ENCODE peak calls at places on chromosomes 11 and 22, in four cellular contexts. B, U, A and T are unnamed samples.

GRCh38 chr11:60852639-60853468 is 2.9 kb downstream of the PTGDR2 start:
- DNase-seq in B (no peak), U (no peak), A (peak), T (no peak)

GRCh38 chr11:19498986-19499669 is 213.5 kb upstream of the NAV2 start:
- DNase-seq in B (no peak), U (no peak), A (no peak), T (no peak)

GRCh38 chr22:47588583-47588970 is 826.1 kb downstream of the TBC1D22A start:
- DNase-seq in B (no peak), U (no peak), A (no peak), T (no peak)

GRCh38 chr11:103257360-103257759 is 148.1 kb downstream of the DYNC2H1 start:
- DNase-seq in B (no peak), U (no peak), A (no peak), T (no peak)

GRCh38 chr11:11010624-11011127 is 152.8 kb upstream of the ZBED5 start:
- DNase-seq in B (no peak), U (no peak), A (peak), T (no peak)

GRCh38 chr11:1516273-1517067 is 29.9 kb upstream of the MOB2 start:
- DNase-seq in B (no peak), U (no peak), A (no peak), T (no peak)

GRCh38 chr11:46381046-46381835 is at the start of gene MDK:
- DNase-seq in B (no peak), U (no peak), A (peak), T (no peak)

GRCh38 chr11:61369372-61370348 is 7.5 kb downstream of the TMEM138 start:
- DNase-seq in B (peak), U (no peak), A (peak), T (no peak)

GRCh38 chr22:30232716-30233218 is 13.8 kb downstream of the LIF start:
- DNase-seq in B (no peak), U (no peak), A (no peak), T (no peak)

GRCh38 chr11:26580929-26581328 is 8.9 kb upstream of the MUC15 start:
- DNase-seq in B (no peak), U (no peak), A (no peak), T (no peak)

GRCh38 chr22:18075101-18075730 is 2.6 kb upstream of the PEX26 start:
- DNase-seq in B (no peak), U (no peak), A (no peak), T (no peak)

GRCh38 chr11:130323452-130324448 is 9.0 kb upstream of the ZBTB44 start:
- DNase-seq in B (no peak), U (no peak), A (no peak), T (no peak)

GRCh38 chr11:90222152-90222458 is 744 bp downstream of the CHORDC1 start:
- DNase-seq in B (no peak), U (no peak), A (no peak), T (no peak)